ENCODE peak calls at places on chromosome 1, in ten cellular contexts. One of them, this sample, is unnamed. For H3K4me1, the result is how much of the 10 kb centered on the place peaks cover.

GRCh38 chr1:204079608-204079999 is 6.7 kb downstream of the SOX13 start:
- DNase-seq in adrenal gland: no peak
- DNase-seq in body of pancreas: no peak
- DNase-seq in A549: no peak
- DNase-seq in stomach: no peak
- DNase-seq in uterus: no peak
- DNase-seq in HepG2: no peak
- DNase-seq in ovary: no peak
- DNase-seq in IMR-90: no peak
- DNase-seq in K562: no peak
- DNase-seq in this sample: no peak

GRCh38 chr1:115454835-115455511 is 116.9 kb upstream of the NGF start:
- DNase-seq in body of pancreas: peak
- DNase-seq in HepG2: no peak
- DNase-seq in ovary: peak
- DNase-seq in K562: no peak
- DNase-seq in stomach: no peak
- DNase-seq in uterus: peak
- DNase-seq in adrenal gland: no peak
- DNase-seq in A549: no peak
- DNase-seq in IMR-90: peak
- DNase-seq in this sample: no peak

GRCh38 chr1:49052102-49052501 is 275.4 kb upstream of the BEND5 start:
- DNase-seq in K562: no peak
- DNase-seq in stomach: no peak
- DNase-seq in adrenal gland: no peak
- DNase-seq in HepG2: no peak
- DNase-seq in ovary: no peak
- DNase-seq in uterus: no peak
- DNase-seq in A549: no peak
- DNase-seq in body of pancreas: peak
- DNase-seq in IMR-90: no peak
- DNase-seq in this sample: no peak

GRCh38 chr1:55575571-55576279 is 360.6 kb upstream of the USP24 start:
- DNase-seq in HepG2: no peak
- DNase-seq in A549: no peak
- DNase-seq in stomach: no peak
- DNase-seq in ovary: peak
- DNase-seq in uterus: peak
- DNase-seq in IMR-90: no peak
- DNase-seq in K562: no peak
- DNase-seq in adrenal gland: no peak
- DNase-seq in body of pancreas: no peak
- DNase-seq in this sample: no peak

GRCh38 chr1:16153999-16154673 is 1.7 kb downstream of the EPHA2 start:
- DNase-seq in uterus: no peak
- DNase-seq in stomach: no peak
- DNase-seq in HepG2: no peak
- DNase-seq in adrenal gland: no peak
- DNase-seq in A549: no peak
- DNase-seq in ovary: no peak
- DNase-seq in K562: no peak
- DNase-seq in IMR-90: no peak
- DNase-seq in body of pancreas: no peak
- DNase-seq in this sample: no peak

GRCh38 chr1:11520531-11521233 is 41.7 kb downstream of the DISP3 start:
- DNase-seq in HepG2: no peak
- DNase-seq in IMR-90: no peak
- DNase-seq in uterus: no peak
- DNase-seq in body of pancreas: no peak
- DNase-seq in stomach: no peak
- DNase-seq in A549: no peak
- DNase-seq in K562: no peak
- DNase-seq in adrenal gland: no peak
- DNase-seq in ovary: no peak
- DNase-seq in this sample: no peak

GRCh38 chr1:91583326-91583755 is 82.7 kb downstream of the CDC7 start:
- DNase-seq in body of pancreas: no peak
- DNase-seq in stomach: no peak
- DNase-seq in K562: no peak
- DNase-seq in ovary: no peak
- DNase-seq in HepG2: no peak
- DNase-seq in adrenal gland: no peak
- DNase-seq in IMR-90: peak
- DNase-seq in uterus: no peak
- DNase-seq in A549: no peak
- DNase-seq in this sample: no peak

GRCh38 chr1:66642992-66643391 is 109.0 kb downstream of the SGIP1 start:
- DNase-seq in HepG2: no peak
- DNase-seq in ovary: no peak
- DNase-seq in adrenal gland: no peak
- DNase-seq in K562: no peak
- DNase-seq in IMR-90: peak
- DNase-seq in uterus: no peak
- DNase-seq in stomach: no peak
- DNase-seq in body of pancreas: no peak
- DNase-seq in A549: no peak
- DNase-seq in this sample: no peak

GRCh38 chr1:7218210-7218832 is 433.1 kb downstream of the CAMTA1 start:
- DNase-seq in ovary: no peak
- DNase-seq in IMR-90: peak
- DNase-seq in HepG2: peak
- DNase-seq in K562: peak
- DNase-seq in uterus: no peak
- DNase-seq in stomach: no peak
- DNase-seq in body of pancreas: peak
- DNase-seq in A549: peak
- DNase-seq in adrenal gland: peak
- DNase-seq in this sample: no peak

GRCh38 chr1:114453361-114453784 is 57.6 kb downstream of the TRIM33 start:
- DNase-seq in uterus: no peak
- DNase-seq in K562: peak
- DNase-seq in body of pancreas: no peak
- DNase-seq in ovary: no peak
- DNase-seq in adrenal gland: no peak
- DNase-seq in HepG2: peak
- DNase-seq in IMR-90: no peak
- DNase-seq in stomach: no peak
- DNase-seq in A549: no peak
- DNase-seq in this sample: no peak

GRCh38 chr1:169106921-169107672 is 607 bp downstream of the ATP1B1 start:
- DNase-seq in HepG2: no peak
- DNase-seq in A549: no peak
- DNase-seq in stomach: no peak
- DNase-seq in K562: peak
- DNase-seq in uterus: no peak
- DNase-seq in body of pancreas: peak
- DNase-seq in adrenal gland: no peak
- DNase-seq in IMR-90: peak
- DNase-seq in ovary: peak
- DNase-seq in this sample: no peak

GRCh38 chr1:226001852-226002666 is 2.9 kb upstream of the SDE2 start:
- DNase-seq in body of pancreas: peak
- DNase-seq in A549: no peak
- DNase-seq in stomach: peak
- DNase-seq in ovary: no peak
- DNase-seq in K562: peak
- DNase-seq in IMR-90: no peak
- DNase-seq in HepG2: peak
- DNase-seq in adrenal gland: peak
- DNase-seq in uterus: no peak
- DNase-seq in this sample: no peak
- TF ChIP-seq POLR2A in body of pancreas: peak
- TF ChIP-seq POLR2A in A549: no peak
- TF ChIP-seq POLR2A in stomach: no peak
- TF ChIP-seq POLR2A in ovary: no peak
- TF ChIP-seq POLR2A in K562: no peak
- TF ChIP-seq POLR2A in IMR-90: no peak
- TF ChIP-seq POLR2A in HepG2: no peak
- TF ChIP-seq POLR2A in adrenal gland: no peak
- TF ChIP-seq POLR2A in uterus: no peak
- TF ChIP-seq POLR2A in this sample: no peak

DNA sequence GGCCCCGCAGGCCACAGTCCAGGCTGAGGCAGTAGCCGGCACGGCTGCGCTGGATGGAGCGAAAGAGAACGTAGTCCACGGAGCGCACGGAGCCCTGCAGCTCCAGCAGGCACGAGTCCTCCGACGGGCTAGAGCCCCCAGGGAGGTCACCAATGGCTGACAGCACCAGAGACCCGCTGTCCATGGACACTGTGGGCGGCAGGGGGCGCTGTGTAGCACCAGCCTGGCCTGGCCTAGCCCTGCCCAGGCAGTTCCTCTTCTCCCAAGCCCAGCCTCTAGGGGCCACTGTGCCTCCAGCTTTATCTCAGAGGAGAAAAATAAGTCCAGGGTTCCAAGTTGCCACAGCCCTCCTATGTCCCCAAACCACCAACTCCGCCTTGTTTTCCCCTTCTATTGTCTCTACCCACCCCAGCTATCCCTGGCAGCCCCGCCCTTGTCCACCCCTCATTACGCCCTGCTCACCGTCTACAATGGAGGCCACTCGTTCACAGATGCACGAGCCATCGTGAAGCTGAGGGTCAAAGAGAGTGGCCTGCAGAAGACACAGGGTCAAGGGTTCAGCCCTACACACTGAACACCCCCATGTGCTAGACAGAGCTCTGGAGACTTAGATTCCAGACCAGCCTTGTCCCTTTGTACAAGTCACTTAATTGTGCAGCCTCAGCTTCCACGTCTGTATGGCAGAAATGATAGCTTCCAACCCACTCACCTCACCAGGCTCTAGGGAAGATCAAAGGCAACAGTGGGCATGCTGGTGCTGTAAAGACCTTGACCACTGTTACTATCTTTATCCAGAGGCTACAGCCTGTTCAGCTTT is 4.4 kb downstream of the ENTREP3 start:
- DNase-seq in HepG2: peak
- DNase-seq in uterus: peak
- DNase-seq in IMR-90: peak
- DNase-seq in A549: peak
- DNase-seq in body of pancreas: peak
- DNase-seq in ovary: peak
- DNase-seq in adrenal gland: peak
- DNase-seq in K562: peak
- DNase-seq in stomach: peak
- DNase-seq in this sample: no peak
- H3K4me1 ChIP-seq in HepG2: under half
- H3K4me1 ChIP-seq in uterus: under half
- H3K4me1 ChIP-seq in IMR-90: under half
- H3K4me1 ChIP-seq in A549: under half
- H3K4me1 ChIP-seq in body of pancreas: under half
- H3K4me1 ChIP-seq in ovary: under half
- H3K4me1 ChIP-seq in adrenal gland: under half
- H3K4me1 ChIP-seq in K562: under half
- H3K4me1 ChIP-seq in stomach: under half
- H3K4me1 ChIP-seq in this sample: under half

GRCh38 chr1:153520818-153521476 is 14.8 kb downstream of the S100A6 start:
- DNase-seq in K562: no peak
- DNase-seq in uterus: no peak
- DNase-seq in IMR-90: no peak
- DNase-seq in HepG2: no peak
- DNase-seq in adrenal gland: no peak
- DNase-seq in A549: no peak
- DNase-seq in body of pancreas: no peak
- DNase-seq in ovary: no peak
- DNase-seq in stomach: no peak
- DNase-seq in this sample: no peak

GRCh38 chr1:153527023-153527724 is 8.6 kb downstream of the S100A6 start:
- DNase-seq in ovary: no peak
- DNase-seq in K562: no peak
- DNase-seq in stomach: no peak
- DNase-seq in uterus: no peak
- DNase-seq in body of pancreas: no peak
- DNase-seq in A549: no peak
- DNase-seq in HepG2: no peak
- DNase-seq in IMR-90: peak
- DNase-seq in adrenal gland: no peak
- DNase-seq in this sample: no peak

GRCh38 chr1:153525088-153525713 is 10.6 kb downstream of the S100A6 start:
- DNase-seq in A549: no peak
- DNase-seq in uterus: peak
- DNase-seq in ovary: peak
- DNase-seq in HepG2: no peak
- DNase-seq in K562: no peak
- DNase-seq in body of pancreas: no peak
- DNase-seq in adrenal gland: no peak
- DNase-seq in IMR-90: peak
- DNase-seq in stomach: no peak
- DNase-seq in this sample: no peak

GRCh38 chr1:153531638-153532037 is 4.2 kb downstream of the S100A6 start:
- DNase-seq in adrenal gland: no peak
- DNase-seq in A549: no peak
- DNase-seq in HepG2: no peak
- DNase-seq in ovary: no peak
- DNase-seq in K562: no peak
- DNase-seq in body of pancreas: no peak
- DNase-seq in uterus: no peak
- DNase-seq in stomach: no peak
- DNase-seq in IMR-90: no peak
- DNase-seq in this sample: no peak

DNA sequence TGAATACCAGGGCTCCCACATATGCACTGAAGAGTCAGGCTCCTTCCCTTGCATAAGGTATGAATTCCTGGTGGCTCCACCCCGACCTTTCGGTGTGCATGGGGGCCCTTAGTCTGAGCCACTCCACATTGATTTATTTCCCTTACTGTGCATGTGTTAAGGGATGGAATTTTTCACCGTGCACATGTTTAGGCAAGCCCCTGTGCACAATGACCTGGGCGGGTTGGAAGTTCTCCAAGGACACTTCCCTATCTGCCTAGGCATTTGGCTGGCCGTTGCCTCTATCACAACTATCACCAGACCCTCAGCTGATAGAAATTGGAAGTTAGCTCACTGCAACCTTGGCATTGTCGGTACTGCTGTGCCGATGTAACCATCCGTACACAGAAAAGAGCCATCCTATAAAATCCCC is 9.7 kb downstream of the S100A6 start:
- DNase-seq in IMR-90: no peak
- DNase-seq in uterus: no peak
- DNase-seq in body of pancreas: no peak
- DNase-seq in adrenal gland: peak
- DNase-seq in HepG2: peak
- DNase-seq in A549: no peak
- DNase-seq in K562: no peak
- DNase-seq in ovary: no peak
- DNase-seq in stomach: no peak
- DNase-seq in this sample: no peak
- TF ChIP-seq POLR2A in IMR-90: no peak
- TF ChIP-seq POLR2A in uterus: no peak
- TF ChIP-seq POLR2A in body of pancreas: no peak
- TF ChIP-seq POLR2A in adrenal gland: no peak
- TF ChIP-seq POLR2A in HepG2: no peak
- TF ChIP-seq POLR2A in A549: no peak
- TF ChIP-seq POLR2A in K562: no peak
- TF ChIP-seq POLR2A in ovary: no peak
- TF ChIP-seq POLR2A in stomach: no peak
- TF ChIP-seq POLR2A in this sample: no peak

DNA sequence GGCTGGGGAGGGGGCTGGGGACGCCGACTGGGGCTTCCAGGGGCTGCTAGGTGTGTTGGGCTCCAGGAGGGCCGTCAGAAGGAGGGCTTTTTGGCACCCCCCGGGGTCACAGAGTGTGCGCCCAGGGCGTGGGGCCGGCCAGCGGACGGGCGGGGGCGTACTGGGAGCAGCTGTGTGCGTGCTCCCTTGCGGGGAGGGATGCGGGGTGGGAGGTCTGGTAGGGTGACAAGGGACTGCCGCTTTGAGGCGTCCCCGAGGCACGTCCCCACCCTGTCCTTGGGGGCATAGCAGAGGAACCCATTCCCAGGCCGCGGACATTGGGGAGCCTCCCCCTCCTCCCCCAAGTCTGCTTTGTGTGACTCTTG is 1.1 kb downstream of the FOXO6 start:
- DNase-seq in IMR-90: no peak
- DNase-seq in stomach: no peak
- DNase-seq in body of pancreas: no peak
- DNase-seq in ovary: no peak
- DNase-seq in A549: no peak
- DNase-seq in adrenal gland: no peak
- DNase-seq in K562: peak
- DNase-seq in uterus: no peak
- DNase-seq in HepG2: no peak
- DNase-seq in this sample: no peak
- H3K4me1 ChIP-seq in IMR-90: under half
- H3K4me1 ChIP-seq in stomach: half or more
- H3K4me1 ChIP-seq in body of pancreas: under half
- H3K4me1 ChIP-seq in ovary: under half
- H3K4me1 ChIP-seq in A549: under half
- H3K4me1 ChIP-seq in adrenal gland: under half
- H3K4me1 ChIP-seq in K562: under half
- H3K4me1 ChIP-seq in uterus: under half
- H3K4me1 ChIP-seq in HepG2: under half
- H3K4me1 ChIP-seq in this sample: half or more

This sample was measured in vagina.